ENCODE peak calls at places on chromosomes 13 and 19, in five cellular contexts. O, Z, Q, S and E are unnamed samples.

GRCh38 chr13:83312194-83312593 is 570.1 kb downstream of the SLITRK1 start:
- DNase-seq in O (no peak), Z (no peak), Q (no peak), S (no peak), E (no peak)

GRCh38 chr13:92574499-92574898 is 652.1 kb upstream of the GPC6 start:
- DNase-seq in O (no peak), Z (no peak), Q (no peak), S (no peak), E (no peak)

GRCh38 chr19:35977446-35978222 is 17.4 kb upstream of the SDHAF1 start:
- DNase-seq in O (peak), Z (no peak), Q (peak), S (no peak), E (peak)

GRCh38 chr13:42048625-42049453 is at the start of gene DGKH:
- DNase-seq in O (peak), Z (peak), Q (peak), S (peak), E (peak)

GRCh38 chr13:35210234-35210633 is 266.3 kb downstream of the MAB21L1 start:
- DNase-seq in O (no peak), Z (no peak), Q (no peak), S (no peak), E (no peak)

GRCh38 chr13:112603641-112604220 is 15.8 kb upstream of the TUBGCP3 start:
- DNase-seq in O (no peak), Z (no peak), Q (no peak), S (no peak), E (no peak)

GRCh38 chr19:17302391-17303166 is 646 bp downstream of the ABHD8 start:
- DNase-seq in O (no peak), Z (no peak), Q (no peak), S (no peak), E (no peak)

GRCh38 chr19:48934837-48935236 is 1.3 kb downstream of the DHDH start:
- DNase-seq in O (no peak), Z (peak), Q (peak), S (no peak), E (no peak)

GRCh38 chr19:21740559-21740958 is 26.8 kb downstream of the ZNF100 start:
- DNase-seq in O (no peak), Z (no peak), Q (no peak), S (no peak), E (no peak)

GRCh38 chr19:10173527-10173926 is 21.2 kb downstream of the DNMT1 start:
- DNase-seq in O (no peak), Z (no peak), Q (no peak), S (no peak), E (no peak)

GRCh38 chr19:34300962-34301361 is 46.6 kb downstream of the GARRE1 start:
- DNase-seq in O (no peak), Z (no peak), Q (no peak), S (no peak), E (no peak)

GRCh38 chr13:102197193-102197592 is 204.7 kb downstream of the FGF14 start:
- DNase-seq in O (no peak), Z (no peak), Q (no peak), S (no peak), E (no peak)

GRCh38 chr19:58356236-58356970 is 3.1 kb upstream of the A1BG start:
- DNase-seq in O (no peak), Z (peak), Q (peak), S (no peak), E (peak)

GRCh38 chr19:32232449-32232848 is 113.0 kb upstream of the ZNF507 start:
- DNase-seq in O (no peak), Z (no peak), Q (no peak), S (no peak), E (no peak)

GRCh38 chr13:27171244-27171829 is at the start of gene USP12:
- DNase-seq in O (no peak), Z (peak), Q (peak), S (peak), E (peak)

GRCh38 chr19:56105090-56105701 is 15.9 kb downstream of the ZNF787 start:
- DNase-seq in O (peak), Z (no peak), Q (peak), S (peak), E (peak)

GRCh38 chr19:9881720-9882119 is 46.6 kb downstream of the PIN1 start:
- DNase-seq in O (no peak), Z (no peak), Q (no peak), S (no peak), E (no peak)

GRCh38 chr19:32497386-32497785 is 83.6 kb upstream of the PDCD5 start:
- DNase-seq in O (no peak), Z (no peak), Q (no peak), S (no peak), E (no peak)

GRCh38 chr19:5466814-5467291 is 11.6 kb downstream of the ZNRF4 start:
- DNase-seq in O (no peak), Z (no peak), Q (peak), S (no peak), E (no peak)

GRCh38 chr19:54668353-54668752 is 5.6 kb downstream of the LILRB4 start:
- DNase-seq in O (no peak), Z (no peak), Q (no peak), S (no peak), E (no peak)

GRCh38 chr19:45402469-45403070 is 2.3 kb downstream of the PPP1R13L start:
- DNase-seq in O (peak), Z (peak), Q (peak), S (peak), E (peak)

GRCh38 chr13:40422588-40423235 is 243.7 kb downstream of the FOXO1 start:
- DNase-seq in O (no peak), Z (no peak), Q (no peak), S (no peak), E (no peak)

GRCh38 chr13:113744197-113745000 is 14.6 kb upstream of the TMEM255B start:
- DNase-seq in O (no peak), Z (no peak), Q (no peak), S (no peak), E (no peak)

GRCh38 chr13:105579821-105580707 is 955.4 kb downstream of the EFNB2 start:
- DNase-seq in O (no peak), Z (no peak), Q (no peak), S (no peak), E (no peak)

GRCh38 chr19:43781630-43782310 is 997 bp upstream of the KCNN4 start:
- DNase-seq in O (no peak), Z (peak), Q (no peak), S (no peak), E (no peak)

GRCh38 chr19:15317392-15318011 is 14.8 kb downstream of the BRD4 start:
- DNase-seq in O (no peak), Z (no peak), Q (no peak), S (no peak), E (no peak)

GRCh38 chr13:51832471-51833152 is 12.4 kb downstream of the TMEM272 start:
- DNase-seq in O (peak), Z (peak), Q (no peak), S (peak), E (no peak)

GRCh38 chr13:43153436-43154082 is 130.2 kb downstream of the DNAJC15 start:
- DNase-seq in O (no peak), Z (no peak), Q (no peak), S (no peak), E (no peak)

GRCh38 chr19:9565900-9566705 is 18.2 kb downstream of the ZNF121 start:
- DNase-seq in O (no peak), Z (no peak), Q (no peak), S (no peak), E (no peak)

GRCh38 chr19:18924684-18925213 is 5.2 kb downstream of the DDX49 start:
- DNase-seq in O (no peak), Z (no peak), Q (no peak), S (no peak), E (no peak)